ENCODE peak calls at places on chromosomes 3 and 15, in seven cellular contexts. F is Calu3, M is nephron progenitor cell, G is natural killer cell, E is psoas muscle, W is fibroblast of lung, D is pancreas. N is an unnamed sample.

GRCh38 chr3:53890726-53891499 is 746 bp downstream of the SELENOK start:
- DNase-seq in F (no peak), G (no peak), D (peak; percentile 43), E (no peak), W (no peak), M (no peak), N (no peak)

GRCh38 chr3:32969656-32970055 is 18.2 kb downstream of the CCR4 start:
- DNase-seq in G (no peak), W (peak; percentile 17), D (no peak), E (no peak), M (no peak), F (no peak), N (no peak)

GRCh38 chr3:169354774-169355501 is 308.6 kb downstream of the MECOM start:
- DNase-seq in D (no peak), F (no peak), E (no peak), G (no peak), M (no peak), W (no peak), N (no peak)

GRCh38 chr3:76107935-76108570 is 322.7 kb upstream of the ZNF717 start:
- DNase-seq in F (no peak), W (peak; percentile 78), G (no peak), D (no peak), M (peak; percentile 11), E (no peak), N (peak; percentile 28)

GRCh38 chr3:124981472-124981871 is 46.9 kb upstream of the MUC13 start:
- DNase-seq in F (no peak), D (no peak), G (no peak), M (no peak), W (no peak), E (no peak), N (no peak)

GRCh38 chr15:58771621-58772235 is 626 bp downstream of the MINDY2 start:
- DNase-seq in G (no peak), E (peak; percentile 62), F (peak; percentile 65), M (peak; percentile 56), W (peak; percentile 30), D (peak; percentile 35), N (no peak)

GRCh38 chr15:69086427-69087205 is 72.1 kb downstream of the NOX5 start:
- DNase-seq in E (no peak), F (no peak), W (no peak), M (no peak), G (no peak), D (no peak), N (no peak)

GRCh38 chr15:45919806-45920205 is 285.0 kb downstream of the SQOR start:
- DNase-seq in F (peak; percentile 59), G (no peak), M (no peak), E (no peak), D (no peak), W (peak; percentile 9), N (no peak)

GRCh38 chr15:77486542-77487478 is 66.1 kb downstream of the HMG20A start:
- DNase-seq in W (peak; percentile 60), D (no peak), F (no peak), E (no peak), G (no peak), M (no peak), N (no peak)

GRCh38 chr3:67037615-67038014 is 39.5 kb downstream of the KBTBD8 start:
- DNase-seq in W (peak; percentile 58), F (no peak), G (no peak), D (no peak), M (no peak), E (no peak), N (no peak)

GRCh38 chr3:141920701-141921100 is 44.3 kb downstream of the ATP1B3 start:
- DNase-seq in G (no peak), W (no peak), M (no peak), E (no peak), D (no peak), F (no peak), N (no peak)

GRCh38 chr3:69305011-69305410 is 80.9 kb downstream of the FRMD4B start:
- DNase-seq in W (no peak), D (no peak), F (no peak), E (no peak), G (no peak), M (no peak), N (no peak)

GRCh38 chr3:177948716-177949422 is 587.4 kb upstream of the KCNMB2 start:
- DNase-seq in M (no peak), D (no peak), F (no peak), E (no peak), W (no peak), G (no peak), N (no peak)

GRCh38 chr15:51935466-51936118 is 36.0 kb downstream of the LEO1 start:
- DNase-seq in M (no peak), F (no peak), W (no peak), E (no peak), D (no peak), G (no peak), N (no peak)

GRCh38 chr15:69462030-69462492 is 9.4 kb downstream of the RPLP1 start:
- DNase-seq in G (no peak), D (peak; percentile 47), F (peak; percentile 46), E (peak; percentile 58), M (no peak), W (no peak), N (no peak)

GRCh38 chr3:184506579-184506978 is 55.0 kb upstream of the EPHB3 start:
- DNase-seq in W (no peak), M (no peak), F (no peak), G (no peak), D (no peak), E (no peak), N (no peak)

GRCh38 chr3:69368129-69368741 is 17.7 kb downstream of the FRMD4B start:
- DNase-seq in F (no peak), G (peak; percentile 42), W (no peak), D (no peak), M (no peak), E (no peak), N (no peak)

GRCh38 chr3:42371776-42372175 is 38.6 kb downstream of the LYZL4 start:
- DNase-seq in D (no peak), W (no peak), F (no peak), G (no peak), M (no peak), E (no peak), N (no peak)

GRCh38 chr3:13045245-13045903 is 27.9 kb downstream of the IQSEC1 start:
- DNase-seq in F (no peak), M (no peak), D (no peak), E (no peak), G (no peak), W (no peak), N (no peak)

GRCh38 chr3:145197051-145197562 is 963.9 kb downstream of the PLOD2 start:
- DNase-seq in G (no peak), M (no peak), F (peak; percentile 42), D (no peak), W (no peak), E (no peak), N (no peak)

GRCh38 chr3:10099030-10099429 is 9.0 kb downstream of the FANCD2OS start:
- DNase-seq in W (no peak), E (no peak), M (no peak), F (no peak), G (no peak), D (no peak), N (no peak)

GRCh38 chr3:173191611-173192010 is 50.6 kb upstream of the SPATA16 start:
- DNase-seq in E (no peak), F (no peak), D (no peak), G (no peak), M (no peak), W (peak; percentile 23), N (no peak)

GRCh38 chr15:32676095-32676643 is 34.7 kb downstream of the SCG5 start:
- DNase-seq in F (no peak), M (no peak), D (no peak), G (no peak), W (no peak), E (no peak), N (no peak)

GRCh38 chr3:171377859-171378258 is 82.3 kb downstream of the TNIK start:
- DNase-seq in E (no peak), M (no peak), F (no peak), W (no peak), D (no peak), G (no peak), N (no peak)

DNA sequence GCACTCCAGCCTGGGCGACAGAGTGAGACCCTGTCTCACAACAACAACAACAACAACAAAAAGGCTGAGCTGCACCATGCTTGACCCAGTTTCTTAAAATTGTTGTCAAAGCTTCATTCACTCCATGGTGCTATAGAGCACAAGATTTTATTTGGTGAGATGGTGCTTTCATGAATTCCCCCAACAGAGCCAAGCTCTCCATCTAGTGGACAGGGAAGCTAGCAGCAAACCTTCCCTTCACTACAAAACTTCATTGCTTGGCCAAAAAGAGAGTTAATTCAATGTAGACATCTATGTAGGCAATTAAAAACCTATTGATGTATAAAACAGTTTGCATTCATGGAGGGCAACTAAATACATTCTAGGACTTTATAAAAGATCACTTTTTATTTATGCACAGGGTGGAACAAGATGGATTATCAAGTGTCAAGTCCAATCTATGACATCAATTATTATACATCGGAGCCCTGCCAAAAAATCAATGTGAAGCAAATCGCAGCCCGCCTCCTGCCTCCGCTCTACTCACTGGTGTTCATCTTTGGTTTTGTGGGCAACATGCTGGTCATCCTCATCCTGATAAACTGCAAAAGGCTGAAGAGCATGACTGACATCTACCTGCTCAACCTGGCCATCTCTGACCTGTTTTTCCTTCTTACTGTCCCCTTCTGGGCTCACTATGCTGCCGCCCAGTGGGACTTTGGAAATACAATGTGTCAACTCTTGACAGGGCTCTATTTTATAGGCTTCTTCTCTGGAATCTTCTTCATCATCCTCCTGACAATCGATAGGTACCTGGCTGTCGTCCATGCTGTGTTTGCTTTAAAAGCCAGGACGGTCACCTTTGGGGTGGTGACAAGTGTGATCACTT is 2.0 kb downstream of the CCR5 start:
- DNase-seq in M (no peak), F (peak; percentile 23), G (no peak), W (peak; percentile 45), E (no peak), D (no peak), N (no peak)
- TF ChIP-seq CTCF in M (peak; percentile 29), F (peak; percentile 43), G (peak; percentile 32), W (peak; percentile 89), E (peak; percentile 33), D (no peak), N (no peak)

GRCh38 chr15:65077981-65078352 is 1.4 kb downstream of the KBTBD13 start:
- DNase-seq in D (peak; percentile 27), M (peak; percentile 64), W (no peak), E (peak; percentile 74), F (peak; percentile 84), G (no peak), N (peak; percentile 74)
- TF ChIP-seq CTCF in D (no peak), M (peak; percentile 40), W (no peak), E (peak; percentile 60), F (peak; percentile 73), G (peak; percentile 16), N (no peak)

GRCh38 chr3:62051506-62051905 is 321.8 kb downstream of the FEZF2 start:
- DNase-seq in E (no peak), D (peak; percentile 15), W (peak; percentile 51), G (no peak), F (no peak), M (no peak), N (peak; percentile 21)
- TF ChIP-seq CTCF in E (no peak), D (no peak), W (peak; percentile 12), G (no peak), F (no peak), M (peak; percentile 20), N (peak; percentile 36)

DNA sequence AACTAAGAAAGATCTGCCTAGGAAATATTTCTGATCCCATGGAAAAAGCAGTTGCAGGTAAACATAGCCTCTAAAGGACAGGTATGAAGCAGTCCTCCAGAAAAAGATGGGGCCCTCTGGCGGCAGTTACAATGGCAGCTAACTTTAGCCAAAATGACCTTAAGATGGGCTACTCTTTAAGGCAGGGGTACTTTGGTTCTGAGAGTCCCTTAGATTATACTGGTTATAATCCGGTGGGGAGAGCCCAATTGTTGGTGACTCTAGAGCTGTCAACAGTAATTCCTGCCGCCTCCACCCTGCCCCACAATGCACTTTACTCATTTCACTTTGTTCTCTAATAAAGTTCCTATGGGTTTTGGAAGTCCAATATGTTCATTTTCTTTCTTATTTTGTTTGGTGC is 412.8 kb upstream of the WNT5A start:
- DNase-seq in E (no peak), G (no peak), D (peak; percentile 18), W (no peak), M (peak; percentile 23), F (peak; percentile 28), N (peak; percentile 19)
- TF ChIP-seq CTCF in E (no peak), G (no peak), D (no peak), W (peak; percentile 20), M (peak; percentile 41), F (no peak), N (peak; percentile 41)